ENCODE peak calls at places on chromosomes 7 and 10, in five cellular contexts. F, E, R, C and K are unnamed samples.

GRCh38 chr7:93889261-93889660 is 1.3 kb downstream of the TFPI2 start:
- DNase-seq in F (no peak), E (no peak), R (no peak), C (no peak), K (no peak)

GRCh38 chr10:71782221-71782916 is 9.0 kb upstream of the VSIR start:
- DNase-seq in F (no peak), E (no peak), R (no peak), C (no peak), K (no peak)

GRCh38 chr10:77926566-77927342 is at the start of gene DLG5:
- DNase-seq in F (peak), E (peak), R (peak), C (no peak), K (peak)

GRCh38 chr7:16915405-16915804 is 33.6 kb upstream of the AGR3 start:
- DNase-seq in F (no peak), E (no peak), R (no peak), C (no peak), K (no peak)

GRCh38 chr7:25314094-25314708 is 85.9 kb upstream of the NPVF start:
- DNase-seq in F (no peak), E (no peak), R (peak), C (no peak), K (no peak)

GRCh38 chr7:22945584-22945983 is 68.3 kb downstream of the HYCC1 start:
- DNase-seq in F (no peak), E (no peak), R (no peak), C (no peak), K (no peak)

GRCh38 chr7:116501425-116502167 is 2.1 kb downstream of the CAV2 start:
- DNase-seq in F (peak), E (no peak), R (no peak), C (peak), K (peak)

GRCh38 chr10:132335189-132336063 is 3.4 kb downstream of the LRRC27 start:
- DNase-seq in F (peak), E (no peak), R (peak), C (no peak), K (peak)

GRCh38 chr7:132705146-132705545 is 128.9 kb upstream of the PLXNA4 start:
- DNase-seq in F (no peak), E (no peak), R (no peak), C (no peak), K (no peak)

GRCh38 chr7:139647085-139647484 is 123.6 kb downstream of the CLEC2L start:
- DNase-seq in F (no peak), E (no peak), R (no peak), C (no peak), K (no peak)

GRCh38 chr10:22321156-22321711 is 335 bp downstream of the BMI1 start:
- DNase-seq in F (peak), E (peak), R (peak), C (peak), K (peak)

GRCh38 chr7:82625377-82625776 is 181.8 kb upstream of the CACNA2D1 start:
- DNase-seq in F (no peak), E (no peak), R (no peak), C (no peak), K (peak)

GRCh38 chr10:125130260-125130659 is 30.1 kb downstream of the CTBP2 start:
- DNase-seq in F (no peak), E (no peak), R (no peak), C (no peak), K (no peak)

GRCh38 chr7:95630702-95631458 is 34.6 kb upstream of the PDK4 start:
- DNase-seq in F (no peak), E (no peak), R (no peak), C (no peak), K (no peak)

GRCh38 chr7:98681496-98681895 is 64.4 kb downstream of the NPTX2 start:
- DNase-seq in F (no peak), E (no peak), R (no peak), C (no peak), K (no peak)

GRCh38 chr7:108263364-108263951 is 133.3 kb upstream of the LAMB4 start:
- DNase-seq in F (no peak), E (no peak), R (peak), C (no peak), K (peak)

GRCh38 chr7:143258830-143259229 is 4.4 kb upstream of the GSTK1 start:
- DNase-seq in F (no peak), E (no peak), R (no peak), C (no peak), K (peak)

GRCh38 chr10:43134126-43134905 is 3.9 kb upstream of the CSGALNACT2 start:
- DNase-seq in F (no peak), E (no peak), R (no peak), C (no peak), K (no peak)

GRCh38 chr10:4372601-4373000 is 453.4 kb upstream of the AKR1E2 start:
- DNase-seq in F (no peak), E (no peak), R (no peak), C (no peak), K (peak)

GRCh38 chr7:42315631-42316030 is 78.6 kb upstream of the GLI3 start:
- DNase-seq in F (no peak), E (no peak), R (no peak), C (no peak), K (no peak)

GRCh38 chr7:10973942-10974716 is 457 bp downstream of the PHF14 start:
- DNase-seq in F (peak), E (no peak), R (peak), C (peak), K (peak)

GRCh38 chr10:66982792-66983481 is 57.1 kb downstream of the LRRTM3 start:
- DNase-seq in F (no peak), E (no peak), R (no peak), C (no peak), K (no peak)

GRCh38 chr7:74657692-74658170 is at the start of gene GTF2I:
- DNase-seq in F (peak), E (no peak), R (no peak), C (no peak), K (no peak)

GRCh38 chr10:70510453-70510852 is 31.9 kb downstream of the PALD1 start:
- DNase-seq in F (no peak), E (no peak), R (no peak), C (no peak), K (no peak)

GRCh38 chr10:79266543-79267312 is 80.5 kb upstream of the PPIF start:
- DNase-seq in F (no peak), E (peak), R (peak), C (no peak), K (no peak)
- H3K4me3 ChIP-seq in F (no peak), E (no peak), R (no peak), C (no peak), K (no peak)

DNA sequence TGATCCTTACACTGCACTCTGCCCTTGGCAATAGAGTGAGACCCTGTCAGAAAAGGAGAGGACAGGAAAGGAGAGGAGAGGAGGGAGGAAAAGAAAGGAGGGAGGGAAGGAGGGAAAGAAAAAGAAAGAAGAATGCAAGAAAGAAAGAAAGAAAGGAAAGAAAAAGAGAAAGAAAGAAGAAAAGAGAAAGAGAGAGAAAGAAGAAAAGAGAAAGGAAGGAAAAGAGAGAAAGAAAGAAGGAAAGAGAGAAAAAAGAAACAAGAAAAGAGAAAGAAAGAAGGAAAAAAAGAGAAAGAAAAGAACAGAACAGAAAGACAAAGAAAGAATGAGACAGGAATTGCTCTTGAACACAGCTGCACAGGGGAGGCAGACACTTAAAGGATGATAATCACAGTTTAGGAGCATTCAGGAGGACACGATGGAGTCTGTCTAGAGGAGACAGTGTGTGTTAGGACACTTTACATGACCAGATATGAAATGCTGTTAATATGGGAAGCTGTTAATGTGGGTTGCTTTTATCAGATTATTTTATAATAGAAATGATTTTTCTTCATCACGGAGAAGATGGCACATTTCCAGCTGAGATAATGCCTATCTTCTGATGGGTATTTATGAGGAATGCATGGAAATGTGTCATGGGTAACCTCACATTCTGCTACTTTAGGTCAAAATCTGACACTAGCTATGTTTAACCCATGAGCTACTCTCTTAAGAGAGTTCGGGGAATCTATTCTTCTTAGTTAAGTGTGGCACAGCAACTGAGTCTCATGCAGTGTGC is 160.5 kb downstream of the BAMBI start:
- DNase-seq in F (no peak), E (no peak), R (no peak), C (no peak), K (no peak)
- H3K27ac ChIP-seq in F (peak), E (no peak), R (no peak), C (no peak), K (no peak)

GRCh38 chr7:140671966-140672365 is 779 bp upstream of the ADCK2 start:
- DNase-seq in F (no peak), E (no peak), R (no peak), C (no peak), K (no peak)
- H3K4me3 ChIP-seq in F (no peak), E (no peak), R (no peak), C (no peak), K (no peak)

GRCh38 chr7:65387893-65388292 is 14.2 kb downstream of the ZNF92 start:
- DNase-seq in F (no peak), E (no peak), R (no peak), C (no peak), K (no peak)
- H3K27ac ChIP-seq in F (no peak), E (no peak), R (no peak), C (no peak), K (no peak)

DNA sequence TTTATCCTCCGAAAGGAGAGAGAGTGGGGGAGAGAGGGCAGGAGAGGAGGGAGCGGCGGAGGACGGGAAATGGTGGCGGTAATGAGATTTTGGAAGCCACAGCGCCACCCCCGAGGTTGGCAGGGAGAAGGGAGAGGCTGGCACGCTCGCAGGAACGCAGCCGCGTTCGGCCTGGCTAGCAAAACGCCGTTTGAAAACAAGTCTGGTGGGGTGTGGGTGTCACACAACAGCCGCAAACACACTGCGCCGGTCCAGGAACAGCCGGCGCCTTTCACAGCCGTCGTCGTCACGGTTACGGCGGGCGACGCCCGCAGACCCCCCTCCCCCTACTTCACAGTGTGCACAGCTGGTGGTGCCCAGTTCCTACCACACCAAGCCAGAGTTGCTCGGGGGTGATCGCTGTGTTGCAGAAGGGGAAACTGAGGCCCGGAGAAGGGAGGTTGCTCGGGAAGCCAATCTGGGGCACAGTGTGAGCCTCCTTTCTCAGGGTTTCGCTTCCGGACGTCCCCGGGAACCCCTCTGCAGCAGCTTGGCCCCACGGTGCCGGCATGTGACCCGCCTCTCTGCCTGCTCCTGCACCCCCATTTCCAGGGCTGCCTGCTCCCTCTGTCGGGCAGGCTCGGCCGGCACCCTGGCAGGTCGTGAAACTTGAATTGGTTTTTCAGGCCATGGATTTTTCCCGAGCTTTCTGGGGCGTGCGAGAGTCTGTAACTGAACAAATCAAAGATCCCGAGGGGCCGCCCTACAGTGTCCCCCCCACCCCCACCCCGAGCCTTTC is 57.8 kb downstream of the UNCX start:
- DNase-seq in F (peak), E (no peak), R (no peak), C (no peak), K (no peak)
- H3K4me3 ChIP-seq in F (peak), E (peak), R (peak), C (no peak), K (no peak)